ENCODE peak calls at places on chromosome 4, in five cellular contexts. Z is HFF-Myc, O is A549, V is AG04449, W is choroid plexus epithelial cell. M is an unnamed sample.

GRCh38 chr4:8329859-8330761 is 60.6 kb downstream of the HTRA3 start:
- DNase-seq in V (no peak), Z (no peak), O (no peak), W (no peak), M (no peak)

GRCh38 chr4:38600575-38600974 is 63.4 kb upstream of the KLF3 start:
- DNase-seq in O (no peak), Z (no peak), V (no peak), W (no peak), M (no peak)

GRCh38 chr4:7649741-7650531 is 215.2 kb upstream of the PSAPL1 start:
- DNase-seq in W (peak; percentile 92), V (peak; percentile 59), Z (peak; percentile 98), O (no peak), M (peak; percentile 69)

GRCh38 chr4:129446074-129446473 is 350.1 kb downstream of the C4orf33 start:
- DNase-seq in W (peak; percentile 4), Z (no peak), O (no peak), V (no peak), M (no peak)

GRCh38 chr4:185589067-185589844 is 53.9 kb upstream of the PDLIM3 start:
- DNase-seq in V (peak; percentile 19), O (no peak), Z (no peak), W (peak; percentile 61), M (no peak)

GRCh38 chr4:1356181-1356998 is 9.4 kb downstream of the UVSSA start:
- DNase-seq in V (no peak), O (peak; percentile 61), W (peak; percentile 67), Z (no peak), M (peak; percentile 24)

GRCh38 chr4:73451978-73452747 is 16.1 kb downstream of the AFP start:
- DNase-seq in V (no peak), O (no peak), Z (no peak), W (no peak), M (no peak)

GRCh38 chr4:88796545-88796944 is 98.9 kb upstream of the NAP1L5 start:
- DNase-seq in V (no peak), W (no peak), Z (no peak), O (no peak), M (no peak)

GRCh38 chr4:10079256-10079655 is 37.3 kb downstream of the WDR1 start:
- DNase-seq in Z (no peak), O (no peak), V (no peak), W (no peak), M (no peak)

GRCh38 chr4:139514382-139515059 is 41.5 kb downstream of the SETD7 start:
- DNase-seq in O (no peak), V (no peak), W (no peak), Z (no peak), M (no peak)

GRCh38 chr4:109365944-109366343 is 63.5 kb upstream of the COL25A1 start:
- DNase-seq in Z (no peak), V (no peak), W (no peak), O (no peak), M (no peak)

GRCh38 chr4:8854866-8855265 is 16.8 kb downstream of the HMX1 start:
- DNase-seq in W (peak; percentile 26), Z (peak; percentile 10), V (no peak), O (no peak), M (no peak)

GRCh38 chr4:76307670-76308014 is 1.1 kb downstream of the STBD1 start:
- DNase-seq in V (no peak), W (no peak), Z (no peak), O (no peak), M (no peak)

GRCh38 chr4:3869661-3870566 is 103.7 kb downstream of the ADRA2C start:
- DNase-seq in Z (no peak), W (no peak), V (no peak), O (no peak), M (no peak)

GRCh38 chr4:3284734-3285557 is 7.9 kb upstream of the RGS12 start:
- DNase-seq in O (no peak), V (no peak), Z (no peak), W (no peak), M (no peak)

GRCh38 chr4:38131371-38132139 is 171.4 kb downstream of the PTTG2 start:
- DNase-seq in O (no peak), Z (no peak), V (no peak), W (peak; percentile 60), M (peak; percentile 26)

GRCh38 chr4:11724731-11725130 is 296.0 kb upstream of the HS3ST1 start:
- DNase-seq in O (no peak), V (no peak), W (peak; percentile 42), Z (no peak), M (peak; percentile 45)

GRCh38 chr4:40699648-40700047 is 50.1 kb upstream of the NSUN7 start:
- DNase-seq in W (peak; percentile 91), V (peak; percentile 23), Z (no peak), O (no peak), M (peak; percentile 76)

GRCh38 chr4:118086334-118086733 is 52.0 kb downstream of the NDST3 start:
- DNase-seq in W (peak; percentile 9), Z (peak; percentile 70), V (peak; percentile 10), O (no peak), M (no peak)

GRCh38 chr4:185384061-185384460 is 11.7 kb downstream of the LRP2BP start:
- DNase-seq in W (no peak), V (no peak), Z (no peak), O (no peak), M (no peak)

GRCh38 chr4:7629855-7630254 is 195.1 kb upstream of the PSAPL1 start:
- DNase-seq in O (no peak), W (no peak), Z (no peak), V (no peak), M (no peak)

GRCh38 chr4:26330186-26330787 is 9.5 kb downstream of the RBPJ start:
- DNase-seq in Z (no peak), V (no peak), W (peak; percentile 81), O (peak; percentile 28), M (peak; percentile 55)

GRCh38 chr4:63700569-63700968 is 708.7 kb downstream of the TECRL start:
- DNase-seq in O (no peak), W (no peak), V (no peak), Z (no peak), M (no peak)

GRCh38 chr4:42578187-42578586 is 78.7 kb downstream of the ATP8A1 start:
- DNase-seq in V (no peak), Z (no peak), O (no peak), W (no peak), M (no peak)

GRCh38 chr4:137536789-137537561 is 4.7 kb upstream of the PCDH18 start:
- DNase-seq in O (no peak), W (no peak), Z (no peak), V (no peak), M (no peak)

GRCh38 chr4:147288512-147288911 is 192.4 kb upstream of the EDNRA start:
- DNase-seq in V (no peak), Z (no peak), W (no peak), O (no peak), M (no peak)

GRCh38 chr4:27010334-27010940 is 149.8 kb downstream of the STIM2 start:
- DNase-seq in V (no peak), O (peak; percentile 10), Z (peak; percentile 45), W (peak; percentile 89), M (peak; percentile 58)

GRCh38 chr4:25177147-25177546 is 16.9 kb upstream of the SEPSECS start:
- DNase-seq in Z (no peak), O (no peak), V (no peak), W (no peak), M (no peak)

GRCh38 chr4:86950835-86951525 is 16.2 kb downstream of the AFF1 start:
- DNase-seq in O (no peak), V (no peak), Z (no peak), W (no peak), M (no peak)

GRCh38 chr4:83751336-83751949 is 215.5 kb downstream of the GPAT3 start:
- DNase-seq in V (no peak), O (no peak), Z (no peak), W (no peak), M (no peak)

GRCh38 chr4:67770422-67770821 is 16.2 kb upstream of the GNRHR start:
- DNase-seq in Z (no peak), O (no peak), W (no peak), V (no peak), M (no peak)

GRCh38 chr4:134201216-134202098 is at the start of gene PABPC4L:
- DNase-seq in Z (no peak), O (peak; percentile 8), W (peak; percentile 83), V (no peak), M (peak; percentile 64)

GRCh38 chr4:141761926-141762325 is 125.5 kb downstream of the IL15 start:
- DNase-seq in W (no peak), O (no peak), V (no peak), Z (no peak), M (no peak)

GRCh38 chr4:53576676-53577372 is 14.5 kb downstream of the LNX1 start:
- DNase-seq in W (peak; percentile 66), V (peak; percentile 9), Z (no peak), O (no peak), M (no peak)

GRCh38 chr4:85587952-85588351 is 113.0 kb downstream of the ARHGAP24 start:
- DNase-seq in Z (no peak), V (no peak), W (no peak), O (no peak), M (no peak)

GRCh38 chr4:74531952-74532794 is 87.2 kb downstream of the AREG start:
- DNase-seq in Z (no peak), O (peak; percentile 35), W (peak; percentile 98), V (peak; percentile 47), M (peak; percentile 67)

GRCh38 chr4:3331511-3332394 is 38.9 kb downstream of the RGS12 start:
- DNase-seq in V (no peak), W (no peak), Z (no peak), O (no peak), M (no peak)

GRCh38 chr4:69907151-69907550 is 23.7 kb upstream of the CSN1S1 start:
- DNase-seq in W (peak; percentile 80), O (no peak), V (peak; percentile 19), Z (no peak), M (no peak)

GRCh38 chr4:17635056-17635455 is 20.6 kb downstream of the MED28 start:
- DNase-seq in V (no peak), Z (no peak), O (no peak), W (no peak), M (no peak)
- TF ChIP-seq CTCF in V (no peak), Z (no peak), O (no peak), W (no peak), M (no peak)

GRCh38 chr4:133129237-133129636 is 19.9 kb upstream of the PCDH10 start:
- DNase-seq in Z (no peak), W (no peak), O (no peak), V (no peak), M (no peak)

GRCh38 chr4:133130171-133130570 is 18.9 kb upstream of the PCDH10 start:
- DNase-seq in O (no peak), W (peak; percentile 68), V (no peak), Z (no peak), M (no peak)

GRCh38 chr4:133137571-133137970 is 11.5 kb upstream of the PCDH10 start:
- DNase-seq in O (no peak), Z (no peak), W (no peak), V (no peak), M (no peak)

GRCh38 chr4:133136833-133137232 is 12.3 kb upstream of the PCDH10 start:
- DNase-seq in V (no peak), O (no peak), Z (no peak), W (no peak), M (no peak)

GRCh38 chr4:133131829-133132485 is 17.1 kb upstream of the PCDH10 start:
- DNase-seq in W (no peak), Z (no peak), O (no peak), V (no peak), M (no peak)
- H3K4me3 ChIP-seq in W (no peak overlapping the region), Z (no peak overlapping the region), O (no peak overlapping the region), V (no peak overlapping the region), M (no peak overlapping the region)

GRCh38 chr4:94126669-94127068 is 81.0 kb upstream of the SMARCAD1 start:
- DNase-seq in V (no peak), W (peak; percentile 21), O (no peak), Z (no peak), M (peak; percentile 9)
- TF ChIP-seq CTCF in V (no peak), W (peak; percentile 40), O (peak; percentile 21), Z (peak; percentile 6), M (peak; percentile 42)

GRCh38 chr4:155403886-155404285 is 27.1 kb upstream of the MAP9 start:
- DNase-seq in V (no peak), O (peak; percentile 6), W (peak; percentile 64), Z (peak; percentile 12), M (peak; percentile 27)
- H3K4me3 ChIP-seq in V (no peak overlapping the region), O (no peak overlapping the region), W (no peak overlapping the region), Z (no peak overlapping the region), M (no peak overlapping the region)

M was measured in astrocyte of the cerebellum.